ENCODE peak calls at places on chromosomes 11 and 22, in eight cellular contexts. B is sigmoid colon, H is lower leg skin, Y is adrenal gland, S is uterus, K is stomach, N is testis, I is esophagus squamous epithelium. F is an unnamed sample.

GRCh38 chr11:8671242-8671641 is 11.2 kb downstream of the TRIM66 start:
- DNase-seq in B (peak; percentile 86), S (peak; percentile 85), Y (peak; percentile 84), K (no peak), H (peak; percentile 60), I (no peak), N (peak; percentile 50), F (peak; percentile 41)

GRCh38 chr22:48394787-48395620 is 1432.7 kb downstream of the BRD1 start:
- DNase-seq in I (no peak), B (no peak), Y (no peak), N (no peak), K (no peak), H (no peak), S (no peak), F (no peak)

GRCh38 chr22:27628891-27629631 is 172.5 kb downstream of the MN1 start:
- DNase-seq in Y (no peak), B (no peak), N (no peak), H (no peak), K (no peak), I (no peak), S (no peak), F (no peak)

GRCh38 chr11:110971110-110971509 is 258.9 kb upstream of the ARHGAP20 start:
- DNase-seq in B (no peak), I (no peak), N (no peak), K (no peak), Y (no peak), S (no peak), H (no peak), F (no peak)

GRCh38 chr11:122038543-122038942 is 77.5 kb downstream of the BLID start:
- DNase-seq in I (no peak), H (no peak), Y (no peak), B (no peak), S (no peak), K (no peak), N (no peak), F (no peak)

GRCh38 chr22:39724390-39724789 is 153.8 kb downstream of the CACNA1I start:
- DNase-seq in H (no peak), N (peak; percentile 52), I (no peak), Y (no peak), B (no peak), S (no peak), K (no peak), F (no peak)

GRCh38 chr11:27291302-27291889 is 71.6 kb downstream of the CCDC34 start:
- DNase-seq in B (no peak), N (no peak), S (no peak), H (no peak), Y (peak; percentile 19), K (peak; percentile 55), I (no peak), F (no peak)

GRCh38 chr11:127000991-127001390 is 421 bp upstream of the KIRREL3 start:
- DNase-seq in S (no peak), N (no peak), H (no peak), Y (no peak), K (no peak), B (no peak), I (no peak), F (no peak)

GRCh38 chr11:10459029-10459970 is 4.2 kb downstream of the AMPD3 start:
- DNase-seq in Y (peak; percentile 27), S (no peak), B (no peak), K (no peak), N (peak; percentile 35), I (no peak), H (no peak), F (no peak)

GRCh38 chr11:95923441-95923729 is 522 bp downstream of the MTMR2 start:
- DNase-seq in I (no peak), K (no peak), B (no peak), N (no peak), S (no peak), Y (no peak), H (no peak), F (no peak)

GRCh38 chr22:41844513-41844912 is 11.6 kb downstream of the SREBF2 start:
- DNase-seq in Y (no peak), K (peak; percentile 80), N (no peak), B (no peak), I (no peak), S (no peak), H (peak; percentile 52), F (no peak)

GRCh38 chr11:87493516-87493915 is 455.8 kb downstream of the TMEM135 start:
- DNase-seq in S (no peak), B (no peak), I (no peak), N (no peak), H (no peak), Y (no peak), K (no peak), F (no peak)

GRCh38 chr11:26193714-26194373 is 138.1 kb upstream of the ANO3 start:
- DNase-seq in H (no peak), N (no peak), I (no peak), K (no peak), S (no peak), B (no peak), Y (no peak), F (no peak)

GRCh38 chr11:61516675-61517516 is 8.3 kb downstream of the LRRC10B start:
- DNase-seq in N (peak; percentile 64), I (no peak), Y (peak; percentile 32), S (no peak), H (no peak), K (peak; percentile 35), B (no peak), F (no peak)

GRCh38 chr11:1051356-1052132 is 15.0 kb upstream of the MUC6 start:
- DNase-seq in H (no peak), S (no peak), K (no peak), N (no peak), B (peak; percentile 42), Y (no peak), I (no peak), F (no peak)

GRCh38 chr11:7098235-7098832 is 9.5 kb downstream of the RBMXL2 start:
- DNase-seq in S (no peak), H (no peak), K (no peak), N (no peak), Y (peak; percentile 2), I (no peak), B (no peak), F (no peak)

GRCh38 chr11:2581151-2581930 is 118.5 kb downstream of the KCNQ1OT1 start:
- DNase-seq in S (no peak), Y (peak; percentile 3), N (no peak), H (no peak), B (peak; percentile 46), K (peak; percentile 19), I (no peak), F (peak; percentile 31)

GRCh38 chr11:105109855-105110750 is 29.5 kb downstream of the CARD18 start:
- DNase-seq in B (no peak), Y (peak; percentile 11), I (no peak), S (no peak), K (no peak), H (no peak), N (no peak), F (no peak)

GRCh38 chr11:67304511-67305113 is 1.3 kb downstream of the SSH3 start:
- DNase-seq in N (no peak), B (peak; percentile 62), K (no peak), I (no peak), Y (no peak), S (no peak), H (no peak), F (no peak)

GRCh38 chr11:67301951-67302516 is 1.3 kb upstream of the SSH3 start:
- DNase-seq in N (no peak), H (no peak), I (no peak), K (peak; percentile 67), S (peak; percentile 32), Y (no peak), B (peak; percentile 68), F (no peak)

GRCh38 chr11:67302571-67303131 is 679 bp upstream of the SSH3 start:
- DNase-seq in S (peak; percentile 30), H (no peak), N (no peak), I (no peak), K (peak; percentile 62), B (peak; percentile 80), Y (no peak), F (no peak)

GRCh38 chr11:67303132-67303988 is at the start of gene SSH3:
- DNase-seq in B (peak; percentile 84), N (peak; percentile 79), S (peak; percentile 66), K (peak; percentile 91), Y (peak; percentile 74), H (no peak), I (no peak), F (peak; percentile 76)

GRCh38 chr11:67303989-67304411 is 670 bp downstream of the SSH3 start:
- DNase-seq in Y (no peak), N (no peak), B (peak; percentile 69), K (peak; percentile 57), S (peak; percentile 31), H (no peak), I (no peak), F (peak; percentile 71)
- H3K4me3 ChIP-seq in Y (peak overlapping the region; percentile 85), N (peak overlapping the region; percentile 93), B (peak overlapping the region; percentile 54), K (peak overlapping the region; percentile 93), S (peak overlapping the region; percentile 64), H (peak overlapping the region; percentile 58), I (peak overlapping the region; percentile 77), F (peak overlapping the region; percentile 61)

DNA sequence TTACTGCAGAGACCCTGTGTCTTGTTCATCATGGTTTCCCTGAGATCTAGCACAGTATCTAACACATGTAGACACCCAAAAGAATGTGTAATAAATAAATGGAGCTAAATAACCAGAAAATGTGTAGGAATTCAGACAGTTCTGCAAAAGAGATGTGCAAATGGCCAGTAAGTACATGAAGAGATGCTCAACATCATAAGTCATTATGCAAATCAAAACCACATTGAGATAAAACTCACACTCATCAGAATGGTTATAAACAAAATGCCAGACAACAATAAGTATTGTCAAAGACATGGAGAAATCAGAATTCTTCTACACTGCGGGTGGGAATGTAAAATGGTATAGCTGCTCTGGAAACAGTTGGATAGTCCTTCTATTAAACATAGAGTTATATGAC is 88.5 kb downstream of the RBFOX2 start:
- DNase-seq in B (no peak), K (no peak), H (no peak), I (no peak), S (no peak), N (no peak), Y (no peak), F (no peak)
- TF ChIP-seq CTCF in B (no peak), K (no peak), H (no peak), I (no peak), S (no peak), N (no peak), Y (no peak), F (no peak)

GRCh38 chr11:64743591-64744543 is at the start of gene RASGRP2:
- DNase-seq in Y (peak; percentile 75), S (peak; percentile 77), K (peak; percentile 74), B (peak; percentile 93), H (peak; percentile 49), N (peak; percentile 82), I (peak; percentile 51), F (peak; percentile 68)
- TF ChIP-seq POLR2A in Y (no peak), S (peak; percentile 11), K (no peak), B (no peak), H (no peak), N (no peak), I (no peak), F (no peak)

DNA sequence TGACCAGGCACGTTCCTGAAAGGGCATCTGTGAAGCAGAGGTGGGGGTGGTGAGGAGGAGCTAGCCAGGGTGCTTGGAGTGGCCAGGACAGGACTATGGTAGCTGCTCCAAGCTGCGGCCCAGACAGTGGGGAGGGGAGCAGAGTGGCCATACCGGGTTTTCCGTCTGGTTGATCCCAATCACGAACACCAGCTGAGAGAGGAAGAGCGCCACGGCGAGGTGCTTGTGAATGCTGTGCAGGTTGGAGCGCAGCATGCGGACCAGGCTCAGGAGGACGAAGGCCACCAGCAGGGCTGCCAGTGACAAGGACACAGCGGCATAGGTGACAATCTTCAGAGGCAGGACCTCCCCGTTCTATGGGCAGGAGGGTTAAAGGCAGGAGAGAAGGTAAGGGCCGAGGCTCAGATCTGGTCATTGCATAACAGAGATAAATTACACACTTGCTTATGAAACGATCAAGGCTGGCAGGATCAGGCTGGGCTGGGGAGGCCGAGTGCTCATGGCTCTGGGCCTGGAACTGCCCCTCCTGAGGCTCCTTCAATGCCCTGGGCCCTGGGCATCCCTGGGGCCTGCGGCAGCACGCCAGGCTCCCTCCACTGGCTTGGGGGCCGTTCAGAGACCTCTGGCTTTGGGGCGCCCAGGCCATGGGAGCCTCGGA is 41.5 kb downstream of the TRMU start:
- DNase-seq in S (no peak), H (no peak), B (no peak), N (no peak), K (no peak), I (no peak), Y (peak; percentile 75), F (no peak)
- H3K4me3 ChIP-seq in S (no peak overlapping the region), H (no peak overlapping the region), B (no peak overlapping the region), N (no peak overlapping the region), K (no peak overlapping the region), I (no peak overlapping the region), Y (no peak overlapping the region), F (no peak overlapping the region)